ENCODE peak calls at places on chromosomes 6 and 20, in six cellular contexts. One of them, this sample, is unnamed.

GRCh38 chr6:65110031-65110430 is 597.0 kb downstream of the EYS start:
- DNase-seq in NCI-H1092 treated with DMSO at 0.1 percent for 48 hours: no peak
- DNase-seq in AML-193: no peak
- DNase-seq in T-helper 2 cell: no peak
- DNase-seq in AG20443: no peak
- DNase-seq in A549: no peak
- DNase-seq in this sample: no peak

GRCh38 chr6:104710543-104711335 is 149.0 kb downstream of the HACE1 start:
- DNase-seq in T-helper 2 cell: no peak
- DNase-seq in A549: no peak
- DNase-seq in AML-193: peak; percentile 11
- DNase-seq in AG20443: no peak
- DNase-seq in NCI-H1092 treated with DMSO at 0.1 percent for 48 hours: peak; percentile 42
- DNase-seq in this sample: no peak

GRCh38 chr6:33777716-33778474 is 11.0 kb downstream of the LEMD2 start:
- DNase-seq in AML-193: no peak
- DNase-seq in AG20443: no peak
- DNase-seq in NCI-H1092 treated with DMSO at 0.1 percent for 48 hours: no peak
- DNase-seq in T-helper 2 cell: no peak
- DNase-seq in A549: no peak
- DNase-seq in this sample: no peak

GRCh38 chr6:160088069-160088773 is 33.4 kb upstream of the SLC22A1 start:
- DNase-seq in T-helper 2 cell: no peak
- DNase-seq in NCI-H1092 treated with DMSO at 0.1 percent for 48 hours: peak; percentile 12
- DNase-seq in AG20443: peak; percentile 96
- DNase-seq in AML-193: no peak
- DNase-seq in A549: peak; percentile 80
- DNase-seq in this sample: peak; percentile 20

GRCh38 chr6:36068012-36068392 is 40.4 kb downstream of the MAPK14 start:
- DNase-seq in AG20443: no peak
- DNase-seq in NCI-H1092 treated with DMSO at 0.1 percent for 48 hours: no peak
- DNase-seq in A549: no peak
- DNase-seq in T-helper 2 cell: no peak
- DNase-seq in AML-193: no peak
- DNase-seq in this sample: peak; percentile 22

GRCh38 chr20:25220021-25220730 is 24.7 kb downstream of the ENTPD6 start:
- DNase-seq in T-helper 2 cell: no peak
- DNase-seq in NCI-H1092 treated with DMSO at 0.1 percent for 48 hours: no peak
- DNase-seq in AML-193: no peak
- DNase-seq in A549: no peak
- DNase-seq in AG20443: no peak
- DNase-seq in this sample: peak; percentile 36

GRCh38 chr6:157224178-157224956 is 99.0 kb downstream of the TMEM242 start:
- DNase-seq in AG20443: no peak
- DNase-seq in T-helper 2 cell: no peak
- DNase-seq in A549: no peak
- DNase-seq in NCI-H1092 treated with DMSO at 0.1 percent for 48 hours: no peak
- DNase-seq in AML-193: no peak
- DNase-seq in this sample: peak; percentile 66

GRCh38 chr20:49993301-49993751 is 10.5 kb downstream of the SNAI1 start:
- DNase-seq in T-helper 2 cell: no peak
- DNase-seq in NCI-H1092 treated with DMSO at 0.1 percent for 48 hours: no peak
- DNase-seq in AG20443: no peak
- DNase-seq in AML-193: peak; percentile 46
- DNase-seq in A549: no peak
- DNase-seq in this sample: peak; percentile 89

GRCh38 chr6:129671442-129672344 is 38.3 kb downstream of the ARHGAP18 start:
- DNase-seq in NCI-H1092 treated with DMSO at 0.1 percent for 48 hours: no peak
- DNase-seq in AG20443: no peak
- DNase-seq in AML-193: peak; percentile 98
- DNase-seq in A549: no peak
- DNase-seq in T-helper 2 cell: peak; percentile 60
- DNase-seq in this sample: peak; percentile 92

GRCh38 chr20:18011951-18012645 is 43.3 kb downstream of the MGME1 start:
- DNase-seq in AG20443: no peak
- DNase-seq in A549: no peak
- DNase-seq in NCI-H1092 treated with DMSO at 0.1 percent for 48 hours: no peak
- DNase-seq in AML-193: no peak
- DNase-seq in T-helper 2 cell: no peak
- DNase-seq in this sample: no peak

This sample was measured in NB4.